ENCODE peak calls at places on chromosome 18, in six cellular contexts. F is A549; N is right cardiac atrium; U is naive thymus-derived CD4-positive, alpha-beta T cell; R is cardiac muscle cell; Q is testis. X is an unnamed sample. For H3K4me1, the result is how much of the 10 kb centered on the place peaks cover.

GRCh38 chr18:21316296-21316695 is 74.3 kb downstream of the GREB1L start:
- DNase-seq in F (no peak), N (no peak), U (no peak), R (no peak), Q (no peak), X (no peak)

GRCh38 chr18:47983946-47984345 is 53.5 kb upstream of the SMAD2 start:
- DNase-seq in F (no peak), N (no peak), U (no peak), R (no peak), Q (no peak), X (no peak)

GRCh38 chr18:74778191-74778847 is 180.6 kb downstream of the ZNF407 start:
- DNase-seq in F (no peak), N (no peak), U (no peak), R (no peak), Q (no peak), X (no peak)

GRCh38 chr18:9612215-9612830 is 2.0 kb downstream of the PPP4R1 start:
- DNase-seq in F (peak), N (no peak), U (peak), R (peak), Q (peak), X (no peak)

GRCh38 chr18:48623468-48624220 is 84.8 kb downstream of the CTIF start:
- DNase-seq in F (no peak), N (no peak), U (no peak), R (peak), Q (no peak), X (no peak)

GRCh38 chr18:29874519-29875098 is 1167.9 kb downstream of the DSC3 start:
- DNase-seq in F (no peak), N (no peak), U (no peak), R (peak), Q (no peak), X (no peak)

GRCh38 chr18:79786781-79787526 is 10.8 kb upstream of the KCNG2 start:
- DNase-seq in F (no peak), N (no peak), U (no peak), R (peak), Q (no peak), X (peak)

GRCh38 chr18:10400534-10400933 is 53.9 kb upstream of the APCDD1 start:
- DNase-seq in F (no peak), N (no peak), U (no peak), R (no peak), Q (no peak), X (no peak)

GRCh38 chr18:76977108-76977621 is 154.8 kb downstream of the ZNF236 start:
- DNase-seq in F (no peak), N (no peak), U (no peak), R (no peak), Q (no peak), X (no peak)

GRCh38 chr18:79070486-79070885 is 1.3 kb downstream of the ATP9B start:
- DNase-seq in F (no peak), N (no peak), U (no peak), R (no peak), Q (no peak), X (no peak)

GRCh38 chr18:45084207-45084606 is 403.5 kb downstream of the SETBP1 start:
- DNase-seq in F (no peak), N (no peak), U (no peak), R (no peak), Q (peak), X (no peak)

GRCh38 chr18:58020567-58021107 is 23.4 kb upstream of the NEDD4L start:
- DNase-seq in F (no peak), N (no peak), U (no peak), R (no peak), Q (no peak), X (no peak)

GRCh38 chr18:57754577-57755330 is 48.4 kb downstream of the ATP8B1 start:
- DNase-seq in F (no peak), N (no peak), U (no peak), R (no peak), Q (no peak), X (no peak)

GRCh38 chr18:23862071-23862470 is 152.5 kb upstream of the TTC39C start:
- DNase-seq in F (no peak), N (no peak), U (no peak), R (peak), Q (no peak), X (no peak)

GRCh38 chr18:47801817-47802216 is 128.6 kb downstream of the SMAD2 start:
- DNase-seq in F (no peak), N (no peak), U (no peak), R (no peak), Q (no peak), X (no peak)

GRCh38 chr18:79681484-79682387 is 2.1 kb downstream of the CTDP1 start:
- DNase-seq in F (no peak), N (no peak), U (peak), R (no peak), Q (no peak), X (no peak)

GRCh38 chr18:41906528-41907256 is 48.3 kb upstream of the PIK3C3 start:
- DNase-seq in F (peak), N (no peak), U (peak), R (peak), Q (no peak), X (no peak)

GRCh38 chr18:72648079-72648478 is 103.9 kb upstream of the CBLN2 start:
- DNase-seq in F (no peak), N (no peak), U (no peak), R (no peak), Q (no peak), X (no peak)

GRCh38 chr18:49230331-49230730 is 230.1 kb downstream of the DYM start:
- DNase-seq in F (no peak), N (no peak), U (no peak), R (peak), Q (no peak), X (no peak)

GRCh38 chr18:76437910-76438309 is 57.1 kb downstream of the ZNF516 start:
- DNase-seq in F (no peak), N (no peak), U (no peak), R (no peak), Q (no peak), X (no peak)

GRCh38 chr18:35602193-35602820 is 20.8 kb downstream of the GALNT1 start:
- DNase-seq in F (no peak), N (no peak), U (no peak), R (no peak), Q (no peak), X (no peak)

GRCh38 chr18:44771572-44771956 is 90.9 kb downstream of the SETBP1 start:
- DNase-seq in F (no peak), N (no peak), U (no peak), R (no peak), Q (no peak), X (no peak)

DNA sequence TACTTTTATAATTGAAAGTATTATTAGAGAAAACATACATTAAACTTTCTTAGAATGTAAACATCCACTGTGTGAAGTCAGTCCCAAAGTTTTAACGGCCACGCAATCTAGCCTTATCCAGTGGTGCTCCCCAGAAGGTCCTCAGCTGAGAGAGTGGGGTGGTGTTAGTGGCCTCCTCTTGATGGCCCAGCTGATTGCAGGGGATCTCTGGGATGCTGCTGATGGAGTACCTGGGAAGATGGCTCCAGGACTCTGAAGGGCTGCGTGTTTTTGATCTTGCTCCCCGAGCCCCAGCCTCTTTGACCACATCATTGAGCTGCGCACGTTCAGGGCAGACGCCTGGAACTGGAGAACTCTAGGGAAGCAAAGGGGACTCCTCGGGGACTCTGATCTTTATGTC is 181.4 kb downstream of the FAM210A start:
- DNase-seq in F (no peak), N (no peak), U (no peak), R (no peak), Q (no peak), X (no peak)
- H3K4me1 ChIP-seq in F (under half), N (under half), U (under half), R (under half), Q (under half), X (under half)

GRCh38 chr18:63273170-63273925 is 46.2 kb downstream of the BCL2 start:
- DNase-seq in F (no peak), N (no peak), U (no peak), R (no peak), Q (no peak), X (no peak)
- H3K27ac ChIP-seq in F (no peak), N (no peak), U (no peak), R (no peak), Q (peak), X (no peak)

DNA sequence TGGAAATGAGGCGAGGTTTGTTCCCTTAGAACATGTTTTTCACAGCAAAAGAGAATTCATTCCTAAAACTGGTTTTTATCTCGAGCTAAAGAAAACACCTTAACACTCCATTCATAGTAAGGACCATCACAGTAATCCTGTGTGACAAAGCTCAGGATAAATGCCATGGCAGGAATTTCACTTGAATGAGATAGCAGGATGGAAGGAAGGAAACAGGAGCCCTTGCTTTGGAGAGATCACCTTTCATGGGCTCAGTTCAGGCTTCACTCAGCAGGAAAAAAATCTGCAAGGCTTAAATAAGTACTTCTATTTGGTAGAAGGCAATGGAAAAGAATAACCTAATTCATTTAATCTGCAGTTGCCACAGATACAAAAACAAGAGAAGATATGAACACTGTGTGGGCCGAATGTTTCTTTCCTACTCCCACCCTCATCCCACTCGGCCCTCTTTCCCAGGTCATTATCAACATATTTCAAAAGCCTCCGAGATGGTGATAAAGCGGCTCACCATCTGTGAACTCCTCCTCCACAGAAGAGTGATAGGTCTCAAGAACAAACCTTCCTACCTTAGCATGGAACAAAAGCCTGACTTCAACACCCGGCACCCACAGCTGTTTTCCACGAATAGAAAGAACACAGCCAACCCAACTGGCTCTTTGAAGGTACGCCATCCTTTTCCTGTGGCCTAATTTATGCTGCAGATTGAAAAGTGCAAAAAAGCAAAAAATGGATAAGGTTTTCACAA is 28.9 kb downstream of the BCL2 start:
- DNase-seq in F (no peak), N (no peak), U (peak), R (no peak), Q (peak), X (no peak)
- H3K4me3 ChIP-seq in F (no peak), N (no peak), U (peak), R (no peak), Q (no peak), X (no peak)

DNA sequence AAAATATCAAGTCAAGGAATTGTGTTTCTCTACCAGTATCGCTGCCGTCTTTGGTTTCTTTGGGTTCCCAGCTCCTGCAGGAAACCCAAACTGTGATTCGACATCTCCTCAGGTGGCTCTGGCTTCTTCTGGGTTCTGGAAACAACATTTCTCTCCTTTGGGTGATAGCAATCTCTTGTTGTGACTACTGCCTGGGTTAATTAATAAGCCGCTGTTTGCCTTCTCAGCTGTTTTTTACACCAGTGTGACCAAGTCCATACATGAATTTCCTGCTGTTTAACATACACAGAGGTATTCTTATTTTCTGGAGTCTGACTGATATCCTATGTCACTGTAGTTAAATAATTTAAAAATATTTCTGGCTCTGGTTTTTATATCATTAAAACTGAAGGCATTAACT is 112.5 kb upstream of the DCC start:
- DNase-seq in F (no peak), N (no peak), U (no peak), R (no peak), Q (no peak), X (no peak)
- H3K4me1 ChIP-seq in F (under half), N (under half), U (under half), R (under half), Q (under half), X (under half)

DNA sequence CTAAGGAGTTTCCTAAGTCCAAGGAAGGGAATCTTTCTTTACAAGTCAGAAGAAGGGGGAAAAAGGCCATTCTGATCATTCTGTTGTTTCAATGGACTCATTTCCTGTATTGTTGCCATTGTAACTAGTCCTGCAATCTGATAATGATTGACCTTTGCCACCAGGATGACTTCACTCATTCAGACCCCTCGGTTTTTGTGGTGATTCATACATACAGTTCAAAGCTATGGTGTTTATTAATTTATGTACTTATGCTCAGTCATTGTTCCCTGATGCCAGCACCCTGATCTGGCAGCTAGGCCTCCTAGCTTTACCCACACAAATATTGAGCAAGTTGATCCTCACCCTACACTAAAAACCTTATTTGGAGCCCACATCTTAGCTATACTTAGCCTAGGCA is 57.6 kb upstream of the ZNF519 start:
- DNase-seq in F (peak), N (no peak), U (no peak), R (peak), Q (no peak), X (no peak)
- H3K27ac ChIP-seq in F (peak), N (no peak), U (no peak), R (no peak), Q (no peak), X (peak)